ENCODE peak calls at places on chromosomes 6 and 20, in nine cellular contexts. F is IMR-90; L is HS-5; T is naive thymus-derived CD8-positive, alpha-beta T cell; J is EH; A is stimulated activated CD4-positive, alpha-beta T cell treated with anti-CD3 and anti-CD28 coated beads, TNF-alpha, amount 100 ng/mL, for 24 hours; H is NCI-H2029 treated with DMSO at 0.1 percent for 48 hours; E is NCI-H510A; G is HuH-7.5. I is an unnamed sample.

GRCh38 chr6:89081129-89081422 is 525 bp downstream of the PNRC1 start:
- DNase-seq in F (no peak), L (no peak), T (no peak), J (no peak), A (no peak), H (peak; percentile 21), E (no peak), G (no peak), I (no peak)

GRCh38 chr20:9103955-9104354 is 35.1 kb downstream of the PLCB4 start:
- DNase-seq in F (no peak), L (peak; percentile 40), T (no peak), J (peak; percentile 40), A (no peak), H (no peak), E (no peak), G (no peak), I (no peak)

GRCh38 chr6:36938536-36938935 is 16.0 kb upstream of the PI16 start:
- DNase-seq in F (peak; percentile 93), L (peak; percentile 57), T (no peak), J (peak; percentile 77), A (no peak), H (no peak), E (no peak), G (no peak), I (no peak)

GRCh38 chr6:144335315-144335861 is 50.3 kb downstream of the UTRN start:
- DNase-seq in F (no peak), L (no peak), T (no peak), J (no peak), A (no peak), H (no peak), E (no peak), G (no peak), I (no peak)

GRCh38 chr6:107991939-107992560 is 34.0 kb upstream of the SEC63 start:
- DNase-seq in F (no peak), L (no peak), T (no peak), J (no peak), A (no peak), H (no peak), E (no peak), G (no peak), I (no peak)

GRCh38 chr20:19976595-19977372 is 40.4 kb upstream of the NAA20 start:
- DNase-seq in F (peak; percentile 83), L (peak; percentile 80), T (no peak), J (peak; percentile 90), A (no peak), H (no peak), E (no peak), G (no peak), I (no peak)

GRCh38 chr20:34240698-34241615 is at the start of gene ASIP:
- DNase-seq in F (no peak), L (no peak), T (no peak), J (peak; percentile 10), A (no peak), H (no peak), E (no peak), G (no peak), I (no peak)

GRCh38 chr6:113181164-113181563 is 676.0 kb upstream of the MARCKS start:
- DNase-seq in F (no peak), L (no peak), T (no peak), J (no peak), A (no peak), H (no peak), E (no peak), G (no peak), I (no peak)

GRCh38 chr6:12363651-12364381 is 73.7 kb downstream of the EDN1 start:
- DNase-seq in F (no peak), L (no peak), T (no peak), J (no peak), A (no peak), H (no peak), E (no peak), G (no peak), I (no peak)

GRCh38 chr6:86192123-86192522 is 549.4 kb upstream of the SYNCRIP start:
- DNase-seq in F (no peak), L (no peak), T (no peak), J (no peak), A (no peak), H (no peak), E (no peak), G (no peak), I (no peak)

GRCh38 chr6:115612796-115613479 is 447.8 kb downstream of the FRK start:
- DNase-seq in F (no peak), L (no peak), T (no peak), J (no peak), A (no peak), H (no peak), E (no peak), G (no peak), I (no peak)

GRCh38 chr20:59177266-59178250 is 13.9 kb downstream of the ZNF831 start:
- DNase-seq in F (no peak), L (no peak), T (no peak), J (no peak), A (peak; percentile 30), H (no peak), E (no peak), G (no peak), I (no peak)

GRCh38 chr6:106961136-106961535 is 13.4 kb downstream of the CD24 start:
- DNase-seq in F (no peak), L (no peak), T (no peak), J (no peak), A (no peak), H (no peak), E (no peak), G (no peak), I (no peak)

GRCh38 chr6:20997143-20997792 is 463.0 kb downstream of the CDKAL1 start:
- DNase-seq in F (no peak), L (no peak), T (no peak), J (peak; percentile 1), A (no peak), H (peak; percentile 40), E (no peak), G (no peak), I (no peak)

GRCh38 chr6:37897321-37897720 is 77.8 kb downstream of the ZFAND3 start:
- DNase-seq in F (peak; percentile 60), L (no peak), T (no peak), J (peak; percentile 28), A (no peak), H (no peak), E (no peak), G (no peak), I (no peak)

GRCh38 chr20:8876381-8876780 is 192.5 kb upstream of the PLCB4 start:
- DNase-seq in F (no peak), L (no peak), T (no peak), J (no peak), A (no peak), H (no peak), E (no peak), G (no peak), I (no peak)

GRCh38 chr6:138944412-138944811 is 43.6 kb downstream of the REPS1 start:
- DNase-seq in F (peak; percentile 83), L (no peak), T (no peak), J (peak; percentile 53), A (no peak), H (no peak), E (no peak), G (no peak), I (no peak)

GRCh38 chr20:16819483-16819882 is 71.3 kb downstream of the OTOR start:
- DNase-seq in F (peak; percentile 7), L (no peak), T (no peak), J (no peak), A (no peak), H (no peak), E (no peak), G (no peak), I (no peak)

GRCh38 chr6:122426597-122426996 is 27.1 kb downstream of the HSF2 start:
- DNase-seq in F (peak; percentile 8), L (no peak), T (no peak), J (peak; percentile 3), A (no peak), H (no peak), E (no peak), G (no peak), I (no peak)

GRCh38 chr6:31609519-31610406 is 5.3 kb upstream of the AIF1 start:
- DNase-seq in F (no peak), L (no peak), T (no peak), J (no peak), A (no peak), H (no peak), E (no peak), G (no peak), I (no peak)